ENCODE peak calls at places on chromosomes 4 and X, in six cellular contexts. C is HCT116, S is H1, Q is SK-N-MC, G is GM12891, U is stomach. Z is an unnamed sample.

GRCh38 chrX:110691446-110691845 is 104.2 kb downstream of the CHRDL1 start:
- DNase-seq in U (no peak), S (no peak), G (no peak), C (no peak), Q (no peak), Z (no peak)

GRCh38 chr4:29046166-29046565 is 1674.0 kb upstream of the PCDH7 start:
- DNase-seq in S (no peak), U (no peak), C (no peak), G (no peak), Q (no peak), Z (no peak)

GRCh38 chr4:187840814-187841213 is 154.8 kb upstream of the ZFP42 start:
- DNase-seq in G (no peak), C (no peak), Q (no peak), U (no peak), S (no peak), Z (no peak)

GRCh38 chr4:182238355-182238931 is 4.8 kb upstream of the TENM3 start:
- DNase-seq in Q (no peak), G (no peak), U (no peak), C (no peak), S (no peak), Z (no peak)

GRCh38 chrX:118528089-118528753 is 32.6 kb downstream of the DOCK11 start:
- DNase-seq in C (no peak), U (no peak), Q (no peak), S (no peak), G (no peak), Z (no peak)

GRCh38 chrX:152733261-152733975 is at the start of the genes CSAG1 and MAGEA12:
- DNase-seq in Q (no peak), S (no peak), C (no peak), G (no peak), U (no peak), Z (no peak)

GRCh38 chr4:138875886-138876608 is 139.5 kb upstream of the NOCT start:
- DNase-seq in Q (no peak), S (no peak), U (no peak), G (no peak), C (peak), Z (no peak)

GRCh38 chr4:139509727-139510410 is 46.1 kb downstream of the SETD7 start:
- DNase-seq in G (no peak), Q (no peak), U (peak), C (no peak), S (no peak), Z (no peak)

GRCh38 chr4:185134176-185134869 is 8.7 kb upstream of the SLC25A4 start:
- DNase-seq in G (no peak), C (peak), Q (peak), U (no peak), S (no peak), Z (no peak)

GRCh38 chrX:46704767-46705386 is 54.0 kb downstream of the SLC9A7 start:
- DNase-seq in U (no peak), Q (no peak), G (no peak), S (no peak), C (no peak), Z (no peak)

GRCh38 chrX:107626481-107626880 is 1.8 kb upstream of the PRPS1 start:
- DNase-seq in C (no peak), S (no peak), Q (no peak), U (no peak), G (no peak), Z (no peak)

GRCh38 chrX:136115124-136115908 is 32.0 kb upstream of the FHL1 start:
- DNase-seq in G (no peak), S (no peak), C (no peak), Q (no peak), U (no peak), Z (no peak)

GRCh38 chr4:2928242-2929155 is 34.7 kb downstream of the NOP14 start:
- DNase-seq in C (no peak), S (no peak), G (no peak), U (peak), Q (no peak), Z (peak)

GRCh38 chr4:176499518-176499917 is 179.8 kb downstream of the SPCS3 start:
- DNase-seq in C (no peak), U (no peak), G (no peak), Q (no peak), S (no peak), Z (no peak)

GRCh38 chrX:38055170-38055847 is 49.0 kb downstream of the SYTL5 start:
- DNase-seq in S (no peak), Q (no peak), G (no peak), U (no peak), C (no peak), Z (no peak)

GRCh38 chr4:146072381-146072780 is 103.1 kb upstream of the LSM6 start:
- DNase-seq in U (no peak), S (no peak), Q (no peak), C (no peak), G (no peak), Z (no peak)

GRCh38 chrX:8783100-8784098 is 17.8 kb downstream of the FAM9A start:
- DNase-seq in S (peak), G (peak), U (no peak), C (no peak), Q (no peak), Z (no peak)

GRCh38 chr4:159352609-159353008 is 249.7 kb downstream of the RAPGEF2 start:
- DNase-seq in Q (no peak), U (no peak), G (no peak), C (no peak), S (no peak), Z (no peak)

GRCh38 chr4:112312610-112313239 is 15.6 kb downstream of the ALPK1 start:
- DNase-seq in U (no peak), C (no peak), G (no peak), S (no peak), Q (no peak), Z (no peak)
- TF ChIP-seq POLR2AphosphoS5 in U (no peak), C (no peak), G (peak), S (no peak), Q (no peak), Z (no peak)

DNA sequence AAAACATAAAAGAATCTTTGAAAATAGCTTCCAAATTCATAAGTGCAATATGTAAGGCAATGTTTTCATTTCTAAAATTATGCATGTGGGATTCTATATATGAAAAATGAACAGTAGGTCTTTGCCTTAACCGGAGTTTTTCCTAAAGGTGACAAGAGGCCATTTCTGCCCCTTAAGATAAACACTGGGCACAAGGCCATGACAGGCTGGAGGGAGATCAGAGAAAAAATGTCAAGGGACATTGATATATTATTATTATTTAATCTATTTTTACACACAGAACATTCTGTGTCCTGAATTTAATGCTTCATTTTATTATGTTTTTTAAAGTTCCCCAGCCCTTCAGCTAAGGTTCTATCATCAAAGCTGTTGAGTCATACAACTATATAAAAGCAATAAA is 118.8 kb downstream of the CHM start:
- DNase-seq in C (no peak), G (no peak), U (no peak), Q (no peak), S (no peak), Z (no peak)
- TF ChIP-seq POLR2AphosphoS5 in C (no peak), G (no peak), U (no peak), Q (no peak), S (no peak), Z (no peak)

GRCh38 chrX:11465648-11466411 is 172.6 kb downstream of the AMELX start:
- DNase-seq in C (no peak), Q (no peak), U (no peak), G (no peak), S (no peak), Z (no peak)
- TF ChIP-seq POLR2AphosphoS5 in C (no peak), Q (no peak), U (no peak), G (no peak), S (no peak), Z (no peak)

GRCh38 chrX:39318497-39319343 is 517.5 kb downstream of the MID1IP1 start:
- DNase-seq in Q (no peak), S (no peak), C (no peak), G (no peak), U (no peak), Z (no peak)
- TF ChIP-seq POLR2AphosphoS5 in Q (no peak), S (no peak), C (no peak), G (no peak), U (no peak), Z (peak)

GRCh38 chrX:41449615-41450014 is 2.5 kb downstream of the NYX start:
- DNase-seq in G (no peak), U (no peak), C (no peak), Q (no peak), S (no peak), Z (no peak)
- TF ChIP-seq POLR2AphosphoS5 in G (no peak), U (peak), C (no peak), Q (no peak), S (no peak), Z (no peak)

DNA sequence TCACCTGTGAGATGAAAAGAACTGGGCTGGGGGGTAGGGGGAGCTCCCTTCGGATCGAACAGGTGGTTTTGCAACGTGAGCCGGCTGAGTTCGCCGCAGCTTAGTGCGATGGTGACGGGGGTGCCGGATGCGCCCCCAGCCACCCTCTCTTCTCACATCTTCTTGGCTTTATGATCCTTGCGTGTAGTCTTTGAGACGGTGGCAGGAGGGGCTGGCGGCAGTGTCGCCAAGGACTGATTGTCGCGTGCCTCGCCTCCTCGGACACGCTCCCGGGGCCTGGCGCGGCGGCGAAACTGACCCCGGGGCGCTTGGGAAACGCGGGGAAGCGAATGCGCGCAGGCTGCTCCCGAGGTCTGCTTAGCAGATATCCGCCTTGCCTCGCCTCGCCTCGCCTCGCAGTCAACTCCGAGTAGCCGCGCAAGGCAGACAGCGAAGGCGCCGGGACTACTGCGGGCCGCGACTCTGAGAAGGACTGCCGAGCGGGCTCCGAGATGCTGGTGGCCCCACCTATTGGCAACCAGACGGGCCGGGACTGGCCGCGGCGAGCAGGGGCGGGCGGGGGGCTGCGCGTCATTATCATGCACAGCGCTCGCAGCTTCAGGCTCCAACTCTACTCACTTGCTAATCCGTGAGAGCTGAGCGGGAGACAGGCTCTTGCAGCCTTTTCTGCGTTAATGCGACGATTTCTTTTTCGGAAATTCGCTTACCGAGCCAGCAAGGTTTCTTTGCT is 1.5 kb downstream of the GRID2 start:
- DNase-seq in G (peak), Q (no peak), C (peak), S (peak), U (peak), Z (no peak)
- TF ChIP-seq POLR2AphosphoS5 in G (no peak), Q (peak), C (no peak), S (peak), U (no peak), Z (no peak)

GRCh38 chrX:66020578-66021406 is 19.1 kb downstream of the VSIG4 start:
- DNase-seq in G (no peak), S (no peak), Q (no peak), U (no peak), C (no peak), Z (no peak)

GRCh38 chrX:66019974-66020373 is 19.9 kb downstream of the VSIG4 start:
- DNase-seq in U (no peak), Q (no peak), S (no peak), G (no peak), C (no peak), Z (no peak)

GRCh38 chrX:66022742-66023725 is 16.8 kb downstream of the VSIG4 start:
- DNase-seq in S (no peak), Q (no peak), U (no peak), C (no peak), G (no peak), Z (no peak)

GRCh38 chrX:66021758-66022741 is 17.8 kb downstream of the VSIG4 start:
- DNase-seq in U (no peak), S (no peak), G (no peak), C (no peak), Q (no peak), Z (no peak)

DNA sequence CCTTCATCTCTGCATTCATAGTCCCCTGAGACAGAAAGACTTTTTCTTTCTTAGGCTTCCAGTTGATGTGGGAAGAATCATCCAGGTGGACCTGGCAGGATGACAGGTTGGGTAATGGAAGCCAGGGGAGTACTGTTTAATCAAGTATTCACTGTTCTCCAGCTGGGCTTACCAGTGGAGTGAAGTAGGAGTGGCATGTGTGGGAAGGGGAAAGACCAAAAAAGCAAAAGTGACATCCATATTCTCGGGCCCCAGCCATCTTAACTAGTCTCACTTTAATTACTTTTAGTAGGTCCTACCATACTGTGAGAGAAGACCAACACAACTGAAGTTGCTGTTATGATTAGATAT is 18.5 kb downstream of the VSIG4 start:
- DNase-seq in G (no peak), U (no peak), S (no peak), Q (no peak), C (no peak), Z (no peak)
- TF ChIP-seq POLR2AphosphoS5 in G (no peak), U (no peak), S (no peak), Q (no peak), C (no peak), Z (no peak)

GRCh38 chr4:41560112-41560511 is 22.2 kb downstream of the LIMCH1 start:
- DNase-seq in G (no peak), U (no peak), Q (no peak), S (no peak), C (no peak), Z (no peak)
- TF ChIP-seq POLR2AphosphoS5 in G (no peak), U (no peak), Q (no peak), S (no peak), C (no peak), Z (no peak)